ENCODE peak calls at places on chromosome 14, in five cellular contexts. M is stimulated activated CD4-positive, alpha-beta T cell treated with anti-CD3 and anti-CD28 coated beads, Interleukin-2, amount 100 ng/mL, for 48 hours; X is putamen; R is foreskin fibroblast; Z is NCI-H1105 treated with DMSO at 0.1 percent for 48 hours. C is an unnamed sample.

GRCh38 chr14:84770030-84770429 is 759.9 kb upstream of the FLRT2 start:
- DNase-seq in M (no peak), X (no peak), R (no peak), Z (no peak), C (no peak)

GRCh38 chr14:29627141-29627540 is 300.5 kb downstream of the PRKD1 start:
- DNase-seq in M (no peak), X (peak; percentile 51), R (peak; percentile 35), Z (no peak), C (peak; percentile 4)

GRCh38 chr14:86510503-86510902 is 980.6 kb downstream of the FLRT2 start:
- DNase-seq in M (no peak), X (no peak), R (no peak), Z (no peak), C (no peak)

GRCh38 chr14:81062816-81063215 is 107.4 kb downstream of the TSHR start:
- DNase-seq in M (no peak), X (peak; percentile 5), R (no peak), Z (no peak), C (no peak)

GRCh38 chr14:24297190-24297964 is 2.2 kb downstream of the DHRS1 start:
- DNase-seq in M (no peak), X (no peak), R (no peak), Z (peak; percentile 25), C (no peak)

GRCh38 chr14:100067481-100067880 is 2.3 kb downstream of the EVL start:
- DNase-seq in M (no peak), X (no peak), R (no peak), Z (no peak), C (no peak)

GRCh38 chr14:59321184-59321952 is 132.9 kb downstream of the DAAM1 start:
- DNase-seq in M (no peak), X (peak; percentile 14), R (no peak), Z (no peak), C (peak; percentile 38)

GRCh38 chr14:89973234-89973823 is 17.6 kb downstream of the TDP1 start:
- DNase-seq in M (peak; percentile 29), X (peak; percentile 78), R (peak; percentile 52), Z (peak; percentile 52), C (peak; percentile 64)

C was measured in fibroblast of gingiva.